ENCODE peak calls at places on chromosomes 13 and 19, in eight cellular contexts. E is fibroblast of pulmonary artery, U is suprapubic skin, J is BJ, D is hepatocyte, Y is fibroblast of mammary gland, I is AG09319, F is A549. N is an unnamed sample.
A peak's percentile ranks its signal among the peaks of the same experiment; 100 is the strongest.

GRCh38 chr19:5130371-5131030 is 161.6 kb downstream of the KDM4B start:
- DNase-seq in I (no peak), D (no peak), E (no peak), Y (no peak), U (no peak), F (no peak), J (no peak), N (no peak)

GRCh38 chr13:62626771-62627170 is 1211.1 kb upstream of the PCDH20 start:
- DNase-seq in U (no peak), Y (no peak), I (no peak), F (no peak), D (no peak), J (no peak), E (no peak), N (no peak)

GRCh38 chr13:21637296-21637695 is 33.3 kb upstream of the MICU2 start:
- DNase-seq in E (peak; percentile 22), Y (peak; percentile 56), D (peak; percentile 43), F (peak; percentile 50), I (no peak), U (no peak), J (no peak), N (no peak)

GRCh38 chr19:2561895-2562294 is 86.0 kb downstream of the GADD45B start:
- DNase-seq in F (no peak), D (no peak), Y (no peak), J (no peak), I (no peak), E (no peak), U (no peak), N (no peak)

GRCh38 chr13:40340368-40341085 is 325.9 kb downstream of the FOXO1 start:
- DNase-seq in J (no peak), D (no peak), Y (no peak), I (no peak), U (no peak), E (peak; percentile 47), F (no peak), N (no peak)

GRCh38 chr19:49761625-49762311 is 1.3 kb downstream of the TSKS start:
- DNase-seq in D (peak; percentile 37), U (no peak), I (peak; percentile 29), J (no peak), Y (peak; percentile 87), E (peak; percentile 74), F (no peak), N (peak; percentile 58)

GRCh38 chr13:79519252-79519651 is 38.3 kb downstream of the NDFIP2 start:
- DNase-seq in I (no peak), Y (peak; percentile 53), E (peak; percentile 17), D (no peak), F (no peak), J (no peak), U (no peak), N (no peak)

GRCh38 chr19:16654621-16655020 is 5.3 kb downstream of the SMIM7 start:
- DNase-seq in U (no peak), I (no peak), E (peak; percentile 39), J (no peak), Y (peak; percentile 37), F (no peak), D (no peak), N (no peak)

GRCh38 chr13:90801621-90802020 is 545.9 kb upstream of the MIR17HG start:
- DNase-seq in D (no peak), U (no peak), J (no peak), I (no peak), E (no peak), Y (no peak), F (no peak), N (no peak)

GRCh38 chr13:83881917-83882625 is at the start of gene SLITRK1:
- DNase-seq in J (peak; percentile 19), D (peak; percentile 80), I (peak; percentile 11), Y (peak; percentile 59), E (peak; percentile 79), F (no peak), U (no peak), N (no peak)

GRCh38 chr19:38736413-38737280 is 7.6 kb downstream of the CAPN12 start:
- DNase-seq in U (no peak), Y (peak; percentile 12), E (no peak), I (no peak), F (peak; percentile 94), J (no peak), D (peak; percentile 93), N (peak; percentile 46)

GRCh38 chr19:35061583-35062373 is 20.3 kb downstream of the HPN start:
- DNase-seq in E (no peak), Y (peak; percentile 19), D (no peak), F (no peak), J (no peak), I (no peak), U (no peak), N (no peak)

GRCh38 chr19:32104465-32105235 is 240.8 kb upstream of the ZNF507 start:
- DNase-seq in U (no peak), F (no peak), E (no peak), J (no peak), I (no peak), D (peak; percentile 83), Y (no peak), N (peak; percentile 69)

GRCh38 chr19:677201-677600 is 1.0 kb downstream of the FSTL3 start:
- DNase-seq in F (peak; percentile 61), J (no peak), I (peak; percentile 44), U (no peak), E (peak; percentile 83), Y (peak; percentile 85), D (peak; percentile 85), N (peak; percentile 86)

DNA sequence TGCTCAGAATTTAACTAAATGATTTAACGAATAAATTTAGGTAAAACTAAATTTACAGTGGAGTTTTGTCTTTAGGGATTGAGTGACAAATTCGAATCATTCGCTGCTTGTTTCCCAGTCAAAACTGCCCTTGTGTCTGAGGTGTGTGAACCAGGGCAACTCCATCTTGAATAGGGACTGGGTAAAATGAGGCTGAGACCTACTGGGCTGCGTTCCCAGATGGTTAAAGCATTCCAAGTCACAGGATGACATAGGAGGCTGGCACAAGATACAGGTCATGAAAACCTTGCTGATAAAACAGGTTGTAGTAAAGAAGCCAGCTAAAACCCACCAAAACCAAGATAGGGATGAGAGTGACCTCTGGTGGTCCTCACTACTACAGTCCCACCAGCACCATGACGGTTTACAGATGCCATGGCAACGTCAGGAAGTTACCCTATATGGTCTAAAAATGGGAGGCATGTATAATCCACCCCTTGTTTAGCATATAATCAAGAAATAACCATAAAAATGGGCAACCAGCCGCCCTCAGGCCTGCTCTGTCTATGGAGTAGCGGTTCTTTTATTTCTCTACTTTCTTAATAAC is 10.2 kb upstream of the ANKRD10 start:
- DNase-seq in U (no peak), D (no peak), Y (peak; percentile 15), E (peak; percentile 15), F (no peak), I (no peak), J (no peak), N (no peak)
- TF ChIP-seq CTCF in U (no peak), D (peak; percentile 51), Y (no peak), E (peak; percentile 8), F (peak; percentile 10), I (no peak), J (peak; percentile 11), N (peak; percentile 55)

GRCh38 chr19:46023311-46023779 is 492 bp upstream of the PGLYRP1 start:
- DNase-seq in I (no peak), E (no peak), Y (no peak), J (no peak), F (no peak), U (peak; percentile 49), D (no peak), N (no peak)

GRCh38 chr19:46020819-46021125 is 2.1 kb downstream of the PGLYRP1 start:
- DNase-seq in U (peak; percentile 63), F (no peak), E (no peak), Y (no peak), D (no peak), I (no peak), J (no peak), N (no peak)

GRCh38 chr19:46022431-46023310 is at the start of gene PGLYRP1:
- DNase-seq in Y (no peak), U (peak; percentile 64), E (no peak), F (no peak), I (no peak), D (peak; percentile 4), J (no peak), N (no peak)

GRCh38 chr19:46022061-46022430 is 807 bp downstream of the PGLYRP1 start:
- DNase-seq in F (no peak), I (no peak), Y (no peak), J (no peak), D (no peak), E (no peak), U (peak; percentile 69), N (no peak)

DNA sequence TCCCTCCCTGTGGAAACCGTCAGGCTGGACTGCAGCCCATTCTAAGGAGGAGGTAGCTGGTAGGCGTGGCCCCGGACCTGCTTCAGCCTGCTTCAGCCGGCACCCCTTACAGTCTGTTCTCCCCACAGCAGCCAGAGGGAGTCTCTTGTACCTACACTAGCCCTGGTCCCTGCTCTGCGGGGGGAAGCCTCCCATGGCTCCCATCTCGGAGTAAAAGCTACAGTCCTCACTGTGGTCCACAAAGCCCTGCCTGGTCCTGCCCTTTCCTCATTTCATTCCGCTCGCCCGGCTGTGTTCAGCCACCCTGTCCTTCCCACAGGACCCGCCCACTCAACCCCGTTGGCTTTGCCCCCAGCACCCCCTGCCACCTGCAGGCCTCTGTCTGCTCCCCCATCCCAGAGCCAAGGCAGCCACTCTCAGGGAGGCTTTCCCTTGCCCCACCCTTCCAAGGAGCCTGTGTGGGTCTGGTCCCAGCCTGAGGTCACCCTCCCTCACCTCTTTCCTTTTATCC is 1.3 kb downstream of the PGLYRP1 start:
- DNase-seq in I (no peak), F (no peak), U (peak; percentile 77), J (no peak), Y (no peak), D (no peak), E (no peak), N (no peak)
- TF ChIP-seq CTCF in I (no peak), F (no peak), U (no peak), J (no peak), Y (no peak), D (no peak), E (no peak), N (no peak)

DNA sequence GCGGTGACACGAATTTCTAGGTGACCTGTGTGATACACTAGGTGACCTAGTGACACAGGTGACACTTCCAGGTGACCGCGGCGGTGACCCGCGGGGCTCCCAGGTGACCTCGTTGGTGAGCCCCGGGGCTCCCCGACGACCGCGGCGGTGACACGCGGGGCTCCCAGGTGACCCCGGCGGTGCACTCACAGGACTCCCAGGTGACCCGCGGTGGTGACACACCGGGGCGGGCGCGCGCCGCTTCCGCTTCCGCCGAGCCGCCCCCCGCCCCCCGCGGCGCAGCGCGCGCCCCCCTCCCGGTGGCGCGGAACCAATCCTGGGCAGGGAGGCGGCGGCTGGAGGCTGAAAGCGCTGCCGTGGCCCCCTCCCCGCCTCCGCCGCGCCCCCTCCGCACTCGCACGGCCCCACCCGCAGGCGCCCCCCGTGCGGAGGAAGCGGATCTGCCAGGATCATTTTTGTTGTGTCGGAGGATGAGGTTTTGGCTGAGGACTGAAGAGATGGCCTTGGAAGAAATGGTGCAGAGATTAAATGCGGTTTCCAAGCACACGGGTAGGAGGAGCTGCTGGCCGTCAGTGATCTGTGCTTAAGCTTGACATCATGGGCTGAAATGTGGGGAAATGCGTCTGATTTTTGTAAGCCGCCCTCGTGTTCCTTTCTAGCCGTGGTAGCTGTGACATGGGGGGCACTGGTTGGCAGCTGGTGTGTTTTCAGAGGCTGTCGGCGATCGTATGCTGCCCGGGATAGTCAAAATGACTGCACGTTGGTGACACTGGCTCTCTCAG is at the start of gene MCF2L:
- DNase-seq in U (peak; percentile 71), J (no peak), F (peak; percentile 27), Y (peak; percentile 37), E (peak; percentile 54), I (peak; percentile 5), D (peak; percentile 80), N (no peak)
- TF ChIP-seq CTCF in U (no peak), J (peak; percentile 21), F (no peak), Y (no peak), E (peak; percentile 14), I (peak; percentile 7), D (peak; percentile 50), N (no peak)

GRCh38 chr13:43787998-43788397 is 1.2 kb upstream of the ENOX1 start:
- DNase-seq in D (no peak), I (no peak), E (peak; percentile 69), Y (peak; percentile 75), F (peak; percentile 36), J (no peak), U (no peak), N (no peak)
- TF ChIP-seq CTCF in D (no peak), I (no peak), E (peak; percentile 53), Y (peak; percentile 69), F (peak; percentile 33), J (peak; percentile 56), U (no peak), N (peak; percentile 44)

N was measured in uterus.